ENCODE peak calls at places on chromosomes 3 and 15, in four cellular contexts. L is upper lobe of right lung, C is aorta, A is PC-3. S is an unnamed sample.

GRCh38 chr3:108493862-108494261 is 16.5 kb downstream of the MYH15 start:
- ATAC-seq in C (no peak), A (peak; percentile 89), L (peak; percentile 74), S (no peak)

GRCh38 chr3:46677096-46677702 is 16.3 kb downstream of the ALS2CL start:
- ATAC-seq in C (no peak), A (no peak), L (peak; percentile 6), S (no peak)

GRCh38 chr15:94294556-94294955 is 63.2 kb downstream of the MCTP2 start:
- ATAC-seq in C (no peak), L (no peak), A (no peak), S (no peak)

GRCh38 chr3:146543461-146544012 is 870 bp downstream of the PLSCR1 start:
- ATAC-seq in L (peak; percentile 1), C (peak; percentile 66), A (peak; percentile 9), S (peak; percentile 20)

GRCh38 chr15:38189651-38190280 is 62.9 kb upstream of the SPRED1 start:
- ATAC-seq in C (no peak), L (no peak), A (no peak), S (no peak)

GRCh38 chr15:77775851-77776250 is 143.1 kb upstream of the LINGO1 start:
- ATAC-seq in L (no peak), A (no peak), C (no peak), S (no peak)

GRCh38 chr3:126932188-126932931 is 50.6 kb upstream of the PLXNA1 start:
- ATAC-seq in C (no peak), A (peak; percentile 69), L (peak; percentile 27), S (no peak)

GRCh38 chr15:59524331-59524731 is 86.3 kb downstream of the FAM81A start:
- ATAC-seq in A (no peak), L (peak; percentile 84), C (no peak), S (no peak)

GRCh38 chr3:172355836-172356235 is 92.4 kb downstream of the GHSR start:
- ATAC-seq in C (peak; percentile 79), L (no peak), A (peak; percentile 95), S (peak; percentile 71)

GRCh38 chr15:78460737-78461136 is 22.7 kb downstream of the IREB2 start:
- ATAC-seq in L (no peak), C (no peak), A (no peak), S (no peak)

GRCh38 chr3:136630911-136631310 is 121.3 kb downstream of the STAG1 start:
- ATAC-seq in L (no peak), A (no peak), C (no peak), S (no peak)

GRCh38 chr3:104779324-104779723 is 587.4 kb upstream of the ALCAM start:
- ATAC-seq in L (no peak), A (no peak), C (no peak), S (no peak)

GRCh38 chr3:24004171-24004938 is 59.3 kb downstream of the NR1D2 start:
- ATAC-seq in C (no peak), A (no peak), L (no peak), S (no peak)

GRCh38 chr3:64148955-64149653 is 76.2 kb downstream of the PRICKLE2 start:
- ATAC-seq in C (no peak), A (no peak), L (no peak), S (no peak)

GRCh38 chr3:31918179-31919165 is 62.6 kb downstream of the OSBPL10 start:
- ATAC-seq in A (no peak), L (no peak), C (no peak), S (no peak)

GRCh38 chr15:82847703-82848102 is 38.3 kb downstream of the WHAMM start:
- ATAC-seq in L (no peak), A (no peak), C (no peak), S (no peak)

GRCh38 chr3:39124876-39125836 is 17.7 kb downstream of the TTC21A start:
- ATAC-seq in A (peak; percentile 47), L (peak; percentile 84), C (peak; percentile 71), S (peak; percentile 66)

GRCh38 chr3:94234177-94234788 is 171.4 kb downstream of the NSUN3 start:
- ATAC-seq in A (peak; percentile 86), L (peak; percentile 52), C (no peak), S (no peak)

GRCh38 chr3:13021141-13021933 is 51.9 kb downstream of the IQSEC1 start:
- ATAC-seq in C (no peak), A (no peak), L (no peak), S (no peak)

GRCh38 chr3:172156309-172156998 is 117.1 kb downstream of the FNDC3B start:
- ATAC-seq in A (no peak), L (peak; percentile 66), C (no peak), S (no peak)

GRCh38 chr3:186515115-186515514 is 29.1 kb downstream of the CRYGS start:
- ATAC-seq in L (no peak), C (no peak), A (no peak), S (no peak)

GRCh38 chr3:168894204-168894603 is 769.3 kb downstream of the MECOM start:
- ATAC-seq in A (no peak), L (peak; percentile 16), C (no peak), S (no peak)

GRCh38 chr3:101544181-101544850 is 17.4 kb upstream of the TRMT10C start:
- ATAC-seq in A (peak; percentile 77), C (no peak), L (no peak), S (no peak)

GRCh38 chr15:69141286-69141701 is 19.1 kb upstream of the GLCE start:
- ATAC-seq in C (no peak), L (no peak), A (peak; percentile 73), S (no peak)

GRCh38 chr15:90642464-90643300 is 74.5 kb upstream of the BLM start:
- ATAC-seq in L (no peak), C (no peak), A (peak; percentile 51), S (no peak)

DNA sequence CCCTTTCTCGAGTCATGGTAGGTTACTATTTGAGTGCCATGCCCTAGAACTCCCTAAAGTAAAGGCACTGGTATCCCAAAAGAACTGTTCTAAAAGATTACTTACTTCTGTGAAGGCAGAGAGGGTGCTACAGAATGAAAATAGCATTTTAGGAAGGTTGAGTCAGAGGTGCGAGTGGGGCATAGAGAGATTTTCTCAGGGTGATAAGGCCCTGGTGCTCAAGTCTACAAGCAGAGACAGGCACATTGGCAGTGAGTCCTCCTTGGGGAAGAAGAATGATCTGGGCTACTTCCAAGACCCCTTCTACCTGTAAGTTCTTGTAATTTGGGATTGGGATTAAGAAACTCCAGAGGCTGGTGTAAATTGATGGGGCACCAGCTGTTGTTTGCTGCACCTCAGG is 96.7 kb downstream of the AKAP13 start:
- ATAC-seq in L (no peak), A (no peak), C (no peak), S (no peak)
- H3K4me1 ChIP-seq in L (peaks cover 38% of the 10 kb centered on the region), A (peaks cover 41% of the 10 kb centered on the region), C (peaks cover 8% of the 10 kb centered on the region), S (peaks cover 99% of the 10 kb centered on the region)

DNA sequence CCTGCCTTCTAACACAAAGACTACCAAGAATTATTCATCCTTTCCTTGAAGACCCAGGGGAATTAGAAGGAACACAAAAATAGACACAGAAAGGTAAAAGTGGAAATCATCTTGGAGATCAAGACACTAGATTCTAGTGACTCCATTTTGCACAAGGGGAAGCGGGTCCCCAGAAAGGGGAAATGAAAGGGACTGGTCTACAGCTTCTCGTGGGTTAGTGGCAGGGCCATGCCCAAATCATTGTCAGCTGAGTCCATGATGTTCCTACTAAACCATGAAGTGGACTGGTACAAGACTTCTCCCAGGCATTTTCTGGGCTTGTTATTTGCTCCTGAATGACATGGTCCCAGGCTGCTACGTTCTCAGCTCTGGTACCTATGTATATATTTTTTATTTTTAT is 230.7 kb upstream of the TPRG1 start:
- ATAC-seq in L (peak; percentile 85), A (no peak), C (no peak), S (no peak)
- H3K4me1 ChIP-seq in L (peaks cover 28% of the 10 kb centered on the region), A (no peaks in the 10 kb centered on the region), C (peaks cover 9% of the 10 kb centered on the region), S (no peaks in the 10 kb centered on the region)

DNA sequence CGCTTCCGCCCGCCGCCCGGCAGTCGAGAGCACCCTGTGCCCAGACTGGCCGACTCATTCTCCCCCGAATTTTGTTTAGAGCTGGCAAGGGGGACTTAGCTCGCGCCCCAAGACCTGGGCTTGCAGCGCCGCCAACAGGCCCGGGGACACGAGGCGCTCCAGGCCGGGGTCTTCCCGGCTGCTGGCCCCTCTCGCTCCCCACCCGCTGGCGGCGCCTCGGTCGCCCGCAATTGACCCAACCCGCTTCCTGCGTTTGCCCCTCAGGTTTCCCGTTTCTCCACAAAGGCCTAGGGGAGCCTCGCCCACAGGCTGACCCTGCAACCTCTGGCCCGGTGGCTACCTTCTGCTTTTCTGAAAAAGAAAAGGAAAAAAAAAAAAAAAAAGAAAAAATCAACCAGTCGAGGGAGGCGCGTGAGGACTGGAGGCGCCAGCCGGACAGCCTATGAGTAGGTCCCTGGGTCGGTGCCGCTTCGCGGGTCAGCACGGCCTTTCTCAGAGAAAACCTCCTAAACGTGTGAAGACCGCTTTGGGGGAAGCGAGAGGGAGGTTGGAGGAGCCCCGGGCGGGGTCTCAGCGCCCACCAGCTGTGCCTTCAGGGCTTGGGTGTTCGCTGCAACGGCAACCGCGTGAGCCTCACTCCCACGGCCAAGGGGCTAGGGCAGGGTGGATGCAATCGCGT is 7.2 kb downstream of the FOXL2 start:
- ATAC-seq in A (no peak), L (no peak), C (no peak), S (no peak)
- H3K4me1 ChIP-seq in A (peaks cover 4% of the 10 kb centered on the region), L (peaks cover 42% of the 10 kb centered on the region), C (no peaks in the 10 kb centered on the region), S (peaks cover 34% of the 10 kb centered on the region)

DNA sequence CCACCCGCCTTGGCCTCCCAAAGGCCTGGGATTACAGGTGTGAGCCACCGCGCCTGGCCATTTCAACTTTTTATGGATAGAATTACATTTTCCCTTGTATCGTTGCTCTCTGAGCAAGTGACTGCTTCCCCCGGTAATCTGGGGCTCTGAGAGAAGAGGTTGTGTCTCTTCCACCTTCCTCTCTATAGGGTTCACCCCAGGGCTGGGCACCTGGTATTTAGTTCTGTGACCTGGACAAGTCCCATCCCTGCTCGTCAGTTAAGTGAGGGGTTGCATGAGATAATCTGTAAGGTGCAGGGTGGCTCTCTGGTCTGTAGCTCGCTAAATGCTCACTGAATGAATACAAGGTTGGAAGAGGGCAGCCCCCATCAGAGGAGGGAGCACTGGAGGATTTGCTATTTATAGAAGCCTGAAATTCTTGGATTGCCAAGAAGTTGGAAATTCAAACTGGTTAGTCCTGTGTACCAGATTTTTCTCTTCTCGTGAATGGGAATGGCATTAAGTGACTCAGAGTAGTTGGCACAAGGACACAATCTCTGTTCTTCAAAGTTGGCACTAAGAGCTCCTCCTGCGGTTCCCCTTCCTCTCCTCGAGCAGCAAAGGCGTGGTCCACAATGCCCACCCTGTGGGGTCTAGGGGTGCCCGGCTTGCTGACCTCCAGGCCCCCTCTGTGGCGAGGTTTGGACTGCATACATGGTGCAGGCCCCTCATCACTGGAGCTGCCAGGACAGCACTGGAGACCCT is 68.1 kb upstream of the DLG1 start:
- ATAC-seq in A (peak; percentile 52), C (peak; percentile 11), L (peak; percentile 44), S (no peak)
- H3K4me1 ChIP-seq in A (peaks cover 59% of the 10 kb centered on the region), C (no peaks in the 10 kb centered on the region), L (peaks cover 10% of the 10 kb centered on the region), S (peaks cover 13% of the 10 kb centered on the region)

DNA sequence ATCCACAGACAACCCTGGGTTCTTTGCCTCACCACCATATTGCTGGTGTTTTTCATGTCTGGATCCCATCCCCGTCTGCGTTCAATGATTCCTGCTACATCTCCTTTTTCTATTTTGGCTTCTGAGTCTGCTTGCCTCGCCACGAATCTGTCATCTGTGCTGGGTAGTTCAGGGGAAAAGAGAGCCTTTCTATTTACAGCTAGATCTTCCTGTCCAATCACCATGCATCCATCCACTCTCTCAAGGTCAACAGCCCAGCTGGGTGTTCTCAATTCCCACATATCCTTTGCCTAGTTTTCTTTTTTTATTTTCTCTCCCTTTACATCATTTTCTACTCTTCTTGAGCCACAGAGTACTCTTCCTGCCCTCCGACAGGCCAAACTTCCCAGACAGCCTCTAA is 104.8 kb upstream of the RAD18 start:
- ATAC-seq in L (peak; percentile 49), A (no peak), C (no peak), S (peak; percentile 44)
- H3K4me1 ChIP-seq in L (peaks cover 3% of the 10 kb centered on the region), A (no peaks in the 10 kb centered on the region), C (no peaks in the 10 kb centered on the region), S (peaks cover 16% of the 10 kb centered on the region)

GRCh38 chr15:29411299-29411698 is 141.7 kb upstream of the NSMCE3 start:
- ATAC-seq in A (no peak), L (no peak), C (no peak), S (no peak)

GRCh38 chr15:29405564-29405963 is 135.9 kb upstream of the NSMCE3 start:
- ATAC-seq in C (no peak), A (no peak), L (no peak), S (no peak)

GRCh38 chr15:29410342-29410741 is 140.7 kb upstream of the NSMCE3 start:
- ATAC-seq in C (no peak), L (peak; percentile 24), A (no peak), S (no peak)

GRCh38 chr15:29409890-29410289 is 140.3 kb upstream of the NSMCE3 start:
- ATAC-seq in A (no peak), L (no peak), C (no peak), S (no peak)
- H3K4me1 ChIP-seq in A (no peaks in the 10 kb centered on the region), L (no peaks in the 10 kb centered on the region), C (no peaks in the 10 kb centered on the region), S (no peaks in the 10 kb centered on the region)

S was measured in gastroesophageal sphincter.